ENCODE peak calls at places on chromosomes 11 and 22, in four cellular contexts. N is WTC11, T is K562, X is HepG2. O is an unnamed sample.
A peak's percentile ranks its signal among the peaks of the same experiment; 100 is the strongest.

GRCh38 chr22:41524809-41525449 is 19.3 kb downstream of the POLR3H start:
- DNase-seq in N (peak; percentile 29), T (no peak), X (no peak), O (no peak)

GRCh38 chr11:67354314-67355022 is 1.1 kb upstream of the POLD4 start:
- DNase-seq in N (no peak), T (peak; percentile 89), X (peak; percentile 97), O (peak; percentile 98)

GRCh38 chr22:26942301-26942927 is 285.0 kb downstream of the MIAT start:
- DNase-seq in N (no peak), T (no peak), X (no peak), O (no peak)

GRCh38 chr11:121372028-121372427 is 79.5 kb downstream of the SC5D start:
- DNase-seq in N (no peak), T (no peak), X (no peak), O (no peak)

GRCh38 chr11:1486054-1486825 is at the start of gene MOB2:
- DNase-seq in N (peak; percentile 38), T (peak; percentile 28), X (no peak), O (no peak)

GRCh38 chr11:100632970-100633452 is 54.1 kb upstream of the ARHGAP42 start:
- DNase-seq in N (no peak), T (no peak), X (peak; percentile 10), O (peak; percentile 11)

GRCh38 chr11:2305140-2305861 is 3.5 kb downstream of the TSPAN32 start:
- DNase-seq in N (peak; percentile 93), T (peak; percentile 66), X (peak; percentile 40), O (peak; percentile 58)

GRCh38 chr11:5831196-5831829 is 10.4 kb downstream of the OR52E6 start:
- DNase-seq in N (peak; percentile 40), T (no peak), X (no peak), O (no peak)

GRCh38 chr22:35437038-35437437 is 37.1 kb downstream of the MCM5 start:
- DNase-seq in N (no peak), T (peak; percentile 81), X (no peak), O (peak; percentile 41)

DNA sequence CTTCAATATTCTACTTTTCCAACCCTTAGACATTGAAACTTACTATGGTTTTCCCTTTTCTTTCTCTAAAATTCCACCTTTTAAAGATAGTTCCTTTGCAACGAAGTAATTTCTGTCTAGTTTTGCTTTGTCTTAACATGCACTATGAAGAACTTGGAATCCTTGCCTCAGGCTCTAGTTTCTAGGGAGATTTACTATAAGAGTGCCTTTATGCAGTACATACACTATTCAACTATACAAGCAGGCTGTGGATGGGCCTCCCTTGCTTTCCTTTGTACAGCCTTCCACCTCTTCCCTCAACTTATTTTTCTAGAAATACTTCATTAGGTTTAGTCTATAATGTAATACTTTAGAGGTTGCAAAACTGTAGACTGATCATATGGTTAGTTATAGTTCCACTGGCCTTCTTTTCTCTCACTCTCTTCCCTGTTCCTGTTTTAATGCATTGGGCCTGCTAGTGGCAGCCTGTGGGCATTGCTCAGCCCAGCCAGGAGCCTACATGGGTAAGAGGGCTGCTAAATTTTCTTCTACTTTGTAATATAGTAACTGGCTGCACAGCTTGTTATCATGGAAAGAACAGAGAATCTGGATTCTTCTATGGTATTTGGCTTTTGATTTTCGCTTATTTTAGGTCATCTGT is 100.2 kb downstream of the C11orf87 start:
- DNase-seq in N (no peak), T (no peak), X (no peak), O (no peak)
- TF ChIP-seq HMGXB4 in N (no peak), T (no peak), X (no peak), O (no peak)

GRCh38 chr22:37232140-37232998 is 11.7 kb downstream of the RAC2 start:
- DNase-seq in N (no peak), T (no peak), X (no peak), O (no peak)
- TF ChIP-seq HMGXB4 in N (no peak), T (no peak), X (no peak), O (no peak)

DNA sequence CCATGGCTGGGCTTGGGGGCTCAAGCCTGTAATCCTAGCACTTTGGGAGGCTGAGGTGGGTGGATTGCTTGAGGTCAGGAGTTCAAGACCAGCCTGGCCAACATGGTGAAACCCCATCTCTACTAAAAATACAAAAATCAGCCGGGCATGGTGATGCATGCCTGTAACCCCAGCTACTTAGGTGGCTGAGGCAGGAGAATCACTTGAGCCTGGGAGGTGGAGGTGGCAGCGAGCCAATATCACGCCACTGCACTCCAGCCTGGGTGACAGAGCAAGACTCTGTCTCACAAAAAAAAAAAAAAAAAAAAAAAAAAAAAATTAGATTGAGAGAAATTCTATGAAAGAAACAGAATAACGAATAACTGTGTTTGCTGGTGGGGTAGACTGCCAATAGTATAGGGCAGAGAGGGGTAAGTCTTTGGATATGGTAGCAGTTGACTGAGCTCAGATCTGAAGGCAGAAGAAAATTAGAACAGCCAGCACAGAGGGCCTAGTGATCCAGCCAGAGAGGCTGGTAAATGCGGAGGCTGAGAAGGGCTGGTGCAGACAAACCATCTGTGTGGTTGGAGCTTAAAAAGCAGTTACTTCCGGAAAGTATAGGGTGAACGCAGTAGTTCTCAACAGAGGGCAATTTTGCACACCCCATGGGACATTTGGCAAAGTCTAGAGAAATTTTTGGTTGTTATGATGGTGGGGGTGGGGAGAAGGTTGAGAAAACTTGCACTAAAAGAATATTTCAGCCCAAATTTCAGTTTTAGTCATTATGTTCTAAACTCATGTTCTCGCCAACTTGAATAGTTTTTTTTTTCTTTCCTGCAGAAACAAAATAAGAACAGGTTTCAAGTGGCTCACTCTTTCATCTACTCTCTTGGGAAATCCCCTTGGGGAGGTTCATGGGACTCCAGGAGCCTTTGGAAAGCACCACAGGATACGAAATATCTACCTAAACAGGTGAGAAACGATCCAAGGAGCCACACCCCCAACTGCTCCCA is 1.6 kb upstream of the HORMAD2 start:
- DNase-seq in N (no peak), T (no peak), X (no peak), O (no peak)
- TF ChIP-seq HMGXB4 in N (no peak), T (no peak), X (no peak), O (no peak)

GRCh38 chr22:39183991-39184585 is 31.6 kb upstream of the CBX7 start:
- DNase-seq in N (no peak), T (peak; percentile 39), X (peak; percentile 65), O (no peak)
- TF ChIP-seq HMGXB4 in N (no peak), T (no peak), X (no peak), O (no peak)

GRCh38 chr11:69974528-69974927 is 103.6 kb upstream of the ANO1 start:
- DNase-seq in N (no peak), T (no peak), X (no peak), O (no peak)

GRCh38 chr11:69970785-69971535 is 107.2 kb upstream of the ANO1 start:
- DNase-seq in N (no peak), T (peak; percentile 23), X (no peak), O (no peak)

GRCh38 chr11:69969890-69970784 is 108.0 kb upstream of the ANO1 start:
- DNase-seq in N (no peak), T (peak; percentile 77), X (peak; percentile 97), O (no peak)

GRCh38 chr11:69971741-69972140 is 106.4 kb upstream of the ANO1 start:
- DNase-seq in N (no peak), T (no peak), X (no peak), O (no peak)

DNA sequence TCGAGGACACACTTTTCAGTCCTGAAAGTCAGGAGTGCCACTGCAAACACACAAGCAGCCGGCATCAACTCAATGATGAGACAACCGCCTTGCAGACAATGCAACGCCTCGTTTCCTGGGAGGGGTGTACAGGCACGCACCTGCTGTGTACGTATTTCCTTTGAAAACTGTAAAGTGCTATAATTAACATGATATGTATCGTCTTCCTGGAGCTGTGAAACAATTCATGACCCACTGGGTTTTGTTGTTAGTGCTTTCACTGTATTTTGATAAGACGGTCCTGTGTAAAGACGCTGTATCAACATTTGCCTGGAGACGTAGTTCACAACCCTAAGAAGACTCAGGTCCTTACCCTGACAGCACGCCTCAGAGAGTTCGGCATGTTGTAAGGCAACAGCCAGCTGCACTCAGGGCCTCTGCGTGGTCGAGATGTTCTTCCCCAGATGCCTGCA is 105.7 kb upstream of the ANO1 start:
- DNase-seq in N (no peak), T (no peak), X (no peak), O (no peak)
- TF ChIP-seq HMGXB4 in N (no peak), T (no peak), X (no peak), O (no peak)

GRCh38 chr11:129705341-129705740 is 110.3 kb upstream of the TMEM45B start:
- DNase-seq in N (no peak), T (no peak), X (no peak), O (no peak)
- TF ChIP-seq HMGXB4 in N (no peak), T (no peak), X (no peak), O (no peak)

GRCh38 chr11:76558891-76559290 is 111.7 kb downstream of the LRRC32 start:
- DNase-seq in N (no peak), T (no peak), X (no peak), O (no peak)
- TF ChIP-seq HMGXB4 in N (no peak), T (no peak), X (no peak), O (no peak)